ENCODE peak calls at places on chromosomes 12 and 14, in eight cellular contexts. Z, A, E, D, X, N, T and M are unnamed samples.

GRCh38 chr14:33922125-33922524 is 28.7 kb downstream of the EGLN3 start:
- DNase-seq in E (no peak), A (no peak), N (no peak), X (no peak), D (no peak), Z (no peak), T (no peak), M (no peak)

GRCh38 chr14:104385189-104386135 is 194.1 kb upstream of the C14orf180 start:
- DNase-seq in E (no peak), A (no peak), X (peak), T (no peak), Z (no peak), N (no peak), D (no peak), M (no peak)

GRCh38 chr14:57245941-57246340 is 22.8 kb downstream of the EXOC5 start:
- DNase-seq in A (no peak), X (no peak), Z (no peak), D (no peak), N (no peak), E (no peak), T (no peak), M (no peak)

GRCh38 chr14:104734601-104734990 is 10.6 kb downstream of the ADSS1 start:
- DNase-seq in X (no peak), T (no peak), A (no peak), E (no peak), D (no peak), Z (no peak), N (no peak), M (no peak)

GRCh38 chr12:53200107-53200457 is 7.0 kb downstream of the ITGB7 start:
- DNase-seq in X (no peak), A (no peak), D (no peak), Z (no peak), N (no peak), T (no peak), E (no peak), M (no peak)

GRCh38 chr12:32134144-32134888 is 27.7 kb downstream of the BICD1 start:
- DNase-seq in X (no peak), D (no peak), A (peak), N (no peak), T (no peak), E (peak), Z (no peak), M (peak)

GRCh38 chr12:124428136-124428791 is 133.4 kb downstream of the RFLNA start:
- DNase-seq in Z (no peak), D (no peak), T (no peak), A (no peak), N (no peak), E (no peak), X (peak), M (no peak)

GRCh38 chr14:50677527-50678063 is 9.5 kb upstream of the SAV1 start:
- DNase-seq in E (no peak), T (no peak), N (no peak), D (peak), X (no peak), Z (peak), A (peak), M (no peak)

GRCh38 chr14:68336165-68336564 is 456.7 kb downstream of the ZFP36L1 start:
- DNase-seq in X (no peak), D (no peak), Z (no peak), A (no peak), N (no peak), T (no peak), E (no peak), M (no peak)

GRCh38 chr12:70637686-70638085 is 457 bp upstream of the PTPRB start:
- DNase-seq in D (no peak), E (no peak), Z (no peak), A (no peak), N (no peak), X (no peak), T (no peak), M (no peak)

GRCh38 chr14:68817513-68818212 is 24.8 kb upstream of the ZFP36L1 start:
- DNase-seq in T (no peak), X (no peak), E (no peak), D (peak), Z (no peak), A (no peak), N (no peak), M (peak)

GRCh38 chr12:14834502-14834901 is 8.8 kb downstream of the ART4 start:
- DNase-seq in D (no peak), N (no peak), E (no peak), T (no peak), X (no peak), Z (no peak), A (no peak), M (no peak)

GRCh38 chr12:64826234-64826633 is 1.8 kb downstream of the TBC1D30 start:
- DNase-seq in N (no peak), T (peak), A (peak), D (no peak), X (no peak), Z (no peak), E (peak), M (no peak)

GRCh38 chr12:81231574-81232368 is 153.9 kb downstream of the ACSS3 start:
- DNase-seq in X (no peak), Z (no peak), T (no peak), N (no peak), D (no peak), E (no peak), A (no peak), M (no peak)

GRCh38 chr12:110269622-110270124 is 11.4 kb upstream of the ATP2A2 start:
- DNase-seq in D (no peak), X (no peak), Z (peak), T (no peak), A (no peak), N (no peak), E (no peak), M (no peak)

GRCh38 chr12:13799574-13799973 is 181.8 kb downstream of the GRIN2B start:
- DNase-seq in D (no peak), A (no peak), E (no peak), Z (no peak), N (no peak), X (no peak), T (no peak), M (no peak)

GRCh38 chr14:73180385-73180805 is 44.1 kb downstream of the PSEN1 start:
- DNase-seq in T (no peak), Z (peak), A (no peak), N (no peak), X (no peak), D (no peak), E (no peak), M (no peak)

GRCh38 chr12:93669452-93669851 is 7.7 kb upstream of the CRADD start:
- DNase-seq in Z (no peak), E (no peak), D (no peak), A (no peak), X (no peak), T (no peak), N (no peak), M (no peak)

GRCh38 chr14:67485501-67486095 is 2.9 kb downstream of the TMEM229B start:
- DNase-seq in D (no peak), X (peak), N (no peak), A (no peak), Z (no peak), E (no peak), T (no peak), M (no peak)

GRCh38 chr14:25049559-25050493 is at the start of gene STXBP6:
- DNase-seq in T (peak), A (no peak), E (no peak), N (no peak), X (peak), Z (peak), D (no peak), M (no peak)

GRCh38 chr14:24843494-24843893 is 206.5 kb downstream of the STXBP6 start:
- DNase-seq in E (no peak), X (no peak), Z (no peak), N (no peak), D (no peak), T (no peak), A (peak), M (no peak)

GRCh38 chr12:48390026-48390425 is 39.3 kb upstream of the ZNF641 start:
- DNase-seq in T (no peak), Z (no peak), D (no peak), E (no peak), N (no peak), X (no peak), A (no peak), M (no peak)
- H3K27ac ChIP-seq in T (no peak), Z (no peak), D (no peak), E (no peak), N (no peak), X (no peak), A (no peak), M (no peak)

DNA sequence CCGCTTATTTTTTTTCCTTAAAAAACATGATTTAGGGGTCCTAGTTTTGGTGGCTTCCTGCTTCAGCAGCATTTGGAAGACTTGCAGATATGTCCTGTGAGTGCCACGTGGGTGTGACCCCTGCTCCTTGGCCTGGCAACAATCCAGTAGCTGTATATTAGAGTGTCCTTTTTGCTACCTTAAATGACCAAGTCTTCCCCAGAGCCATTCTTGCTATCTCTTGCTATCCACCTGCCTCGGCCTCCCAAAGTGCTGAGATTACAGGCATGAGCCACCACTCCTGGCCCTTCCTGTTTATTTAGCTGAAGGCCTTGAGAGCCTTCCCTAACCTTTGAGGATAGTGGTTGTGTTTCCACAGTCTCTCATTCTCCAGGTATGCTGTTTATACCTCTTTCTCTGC is 17.0 kb downstream of the TPCN1 start:
- DNase-seq in T (no peak), N (no peak), D (no peak), A (no peak), E (no peak), Z (no peak), X (no peak), M (no peak)
- H3K27ac ChIP-seq in T (no peak), N (peak), D (peak), A (no peak), E (no peak), Z (no peak), X (no peak), M (no peak)

GRCh38 chr12:91380651-91381050 is 198.0 kb upstream of the DCN start:
- DNase-seq in N (no peak), X (no peak), A (no peak), D (no peak), E (no peak), T (no peak), Z (no peak), M (no peak)
- H3K27ac ChIP-seq in N (no peak), X (no peak), A (no peak), D (peak), E (no peak), T (peak), Z (no peak), M (no peak)

GRCh38 chr12:1553987-1554982 is 40.1 kb downstream of the FBXL14 start:
- DNase-seq in X (no peak), Z (no peak), D (no peak), E (no peak), A (peak), N (no peak), T (no peak), M (peak)
- H3K27ac ChIP-seq in X (no peak), Z (no peak), D (no peak), E (no peak), A (peak), N (no peak), T (no peak), M (peak)

GRCh38 chr14:35202195-35202594 is 79.8 kb downstream of the PRORP start:
- DNase-seq in D (no peak), A (no peak), T (no peak), N (no peak), E (no peak), X (no peak), Z (no peak), M (no peak)
- H3K27ac ChIP-seq in D (no peak), A (no peak), T (no peak), N (no peak), E (no peak), X (no peak), Z (no peak), M (no peak)

GRCh38 chr12:132490481-132491348 is 764 bp downstream of the FBRSL1 start:
- DNase-seq in E (no peak), D (no peak), N (no peak), Z (no peak), X (no peak), A (no peak), T (peak), M (peak)

GRCh38 chr12:132488127-132489077 is 1.5 kb upstream of the FBRSL1 start:
- DNase-seq in X (no peak), N (no peak), T (no peak), E (peak), D (no peak), Z (no peak), A (no peak), M (no peak)

GRCh38 chr12:132491349-132491663 is 1.4 kb downstream of the FBRSL1 start:
- DNase-seq in A (no peak), E (no peak), D (no peak), X (no peak), T (no peak), N (no peak), Z (no peak), M (no peak)

GRCh38 chr12:132489078-132489601 is 811 bp upstream of the FBRSL1 start:
- DNase-seq in N (no peak), T (peak), Z (no peak), A (no peak), D (no peak), X (no peak), E (peak), M (no peak)

GRCh38 chr12:132489602-132490239 is at the start of gene FBRSL1:
- DNase-seq in T (peak), Z (peak), X (peak), A (no peak), D (peak), E (peak), N (peak), M (peak)
- H3K27ac ChIP-seq in T (no peak), Z (peak), X (peak), A (peak), D (peak), E (peak), N (peak), M (no peak)

GRCh38 chr14:49552630-49553029 is 33.5 kb downstream of the RPS29 start:
- DNase-seq in T (no peak), X (no peak), D (no peak), A (no peak), N (no peak), Z (no peak), E (no peak), M (no peak)

GRCh38 chr14:49551569-49551968 is 34.6 kb downstream of the RPS29 start:
- DNase-seq in T (no peak), X (no peak), E (no peak), A (no peak), Z (no peak), N (no peak), D (no peak), M (no peak)

GRCh38 chr14:49549446-49549845 is 36.7 kb downstream of the RPS29 start:
- DNase-seq in A (no peak), X (no peak), E (no peak), D (no peak), Z (no peak), N (no peak), T (no peak), M (no peak)

GRCh38 chr14:49550284-49551184 is 35.6 kb downstream of the RPS29 start:
- DNase-seq in E (no peak), T (peak), A (no peak), N (no peak), Z (peak), X (no peak), D (no peak), M (peak)

GRCh38 chr14:49549881-49550280 is 36.3 kb downstream of the RPS29 start:
- DNase-seq in Z (peak), T (no peak), N (no peak), E (no peak), A (no peak), X (peak), D (no peak), M (no peak)
- H3K27ac ChIP-seq in Z (no peak), T (no peak), N (no peak), E (no peak), A (no peak), X (peak), D (no peak), M (no peak)